ENCODE peak calls at places on chromosomes 3 and 15, in five cellular contexts. X is PC-3, K is MM.1S, U is GM23338, D is HCT116. F is an unnamed sample. For H4K20me1, the result is how much of the 10 kb centered on the place peaks cover.

GRCh38 chr3:55720614-55721013 is 233.5 kb upstream of the WNT5A start:
- DNase-seq in K (peak), D (no peak), X (peak), U (peak), F (peak)

GRCh38 chr3:172517859-172518466 is 5.3 kb downstream of the TNFSF10 start:
- DNase-seq in K (no peak), D (no peak), U (no peak), X (no peak), F (no peak)

GRCh38 chr3:138974467-138974866 is 27.4 kb downstream of the FOXL2NB start:
- DNase-seq in X (peak), D (no peak), U (no peak), K (no peak), F (no peak)

GRCh38 chr15:60744826-60745225 is 265.9 kb upstream of the ICE2 start:
- DNase-seq in U (no peak), X (no peak), D (no peak), K (no peak), F (no peak)

GRCh38 chr15:90584841-90585240 is 55.1 kb downstream of the CRTC3 start:
- DNase-seq in D (no peak), K (no peak), U (no peak), X (no peak), F (no peak)

GRCh38 chr3:75294124-75294523 is 370.0 kb upstream of the FRG2C start:
- DNase-seq in D (no peak), X (peak), K (peak), U (peak), F (no peak)

GRCh38 chr3:138456961-138457862 is 22.8 kb downstream of the ESYT3 start:
- DNase-seq in K (no peak), D (no peak), X (no peak), U (no peak), F (no peak)

GRCh38 chr3:144859057-144859626 is 887.5 kb downstream of the DIPK2A start:
- DNase-seq in U (peak), K (no peak), X (no peak), D (no peak), F (no peak)

GRCh38 chr3:65883614-65884013 is 155.1 kb downstream of the MAGI1 start:
- DNase-seq in X (peak), U (no peak), K (no peak), D (no peak), F (no peak)

GRCh38 chr3:116440196-116440595 is 5.1 kb downstream of the LSAMP start:
- DNase-seq in D (no peak), X (peak), K (no peak), U (no peak), F (no peak)

DNA sequence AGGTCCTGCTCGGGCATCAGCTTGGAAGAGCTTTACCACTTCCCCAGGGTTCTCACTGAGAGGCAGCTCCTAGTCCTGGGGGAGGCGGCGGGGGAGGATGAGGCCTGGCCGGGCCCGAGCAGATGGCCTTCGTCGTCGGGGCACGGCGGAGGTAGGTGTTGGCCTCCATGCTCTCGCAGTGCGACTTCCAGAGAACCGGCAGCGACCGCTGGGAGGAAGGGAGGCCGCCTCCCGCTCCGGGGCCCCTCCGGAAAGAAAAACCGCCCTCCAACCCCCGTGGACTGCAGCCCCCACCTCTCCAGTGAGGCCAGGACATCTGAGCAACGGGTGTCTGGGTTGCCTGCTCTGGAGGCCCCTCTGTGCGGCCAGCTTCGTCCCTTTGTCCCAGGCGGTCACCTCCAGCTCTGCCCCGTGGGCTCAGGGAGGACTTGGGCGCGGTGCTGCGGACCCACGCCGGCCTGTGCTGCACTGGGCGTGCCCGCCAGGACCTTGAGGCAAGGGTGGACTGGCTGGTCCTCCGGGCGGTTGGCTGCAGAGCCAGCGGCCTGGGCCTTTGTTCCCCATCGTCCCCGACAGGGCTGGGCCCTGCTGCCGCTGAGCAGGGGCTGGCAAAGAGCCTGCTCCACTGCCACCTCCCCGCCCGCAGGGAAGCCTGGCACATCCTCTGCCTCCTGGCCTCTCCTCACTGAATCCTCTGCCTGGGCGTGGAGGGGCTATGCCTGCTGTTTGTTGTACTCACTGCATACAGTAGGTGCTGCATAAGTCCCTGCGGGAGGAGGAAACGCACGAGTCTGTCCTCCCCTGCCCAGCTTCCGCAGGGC is 13.6 kb upstream of the GP9 start:
- DNase-seq in K (no peak), U (no peak), X (no peak), D (no peak), F (no peak)
- TF ChIP-seq EZH2phosphoT487 in K (no peak), U (no peak), X (no peak), D (no peak), F (no peak)

GRCh38 chr15:57026016-57026602 is 107.7 kb downstream of the TCF12 start:
- DNase-seq in X (no peak), D (no peak), U (no peak), K (no peak), F (no peak)

GRCh38 chr15:57027596-57027995 is 109.2 kb downstream of the TCF12 start:
- DNase-seq in U (no peak), K (no peak), X (no peak), D (no peak), F (no peak)

GRCh38 chr15:57030011-57030410 is 111.6 kb downstream of the TCF12 start:
- DNase-seq in X (no peak), D (no peak), U (no peak), K (no peak), F (no peak)

GRCh38 chr15:57025264-57025939 is 107.0 kb downstream of the TCF12 start:
- DNase-seq in D (no peak), X (peak), U (no peak), K (no peak), F (no peak)

DNA sequence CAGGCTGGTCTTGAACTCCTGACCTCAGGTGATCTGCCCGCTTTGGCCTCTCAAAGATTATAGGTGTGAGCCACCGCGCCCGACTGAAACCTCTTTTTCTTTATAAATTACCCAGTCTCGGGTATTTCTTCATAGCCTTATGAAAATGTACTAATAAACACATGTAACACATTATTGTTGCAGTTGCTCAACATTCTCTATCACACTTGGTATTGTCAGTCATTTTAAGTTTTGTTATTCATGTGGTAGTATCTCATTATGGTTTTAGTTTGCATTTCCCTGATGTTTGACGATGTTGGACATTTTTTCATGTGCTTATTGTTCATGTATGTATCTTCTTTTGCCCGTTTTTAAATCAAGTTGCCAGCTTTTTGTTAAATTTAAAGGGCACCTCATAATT is 109.7 kb downstream of the TCF12 start:
- DNase-seq in U (no peak), K (no peak), D (no peak), X (no peak), F (no peak)
- H4K20me1 ChIP-seq in U (under half), K (under half), D (under half), X (under half), F (under half)

GRCh38 chr3:67657192-67657591 is 2.8 kb upstream of the SUCLG2 start:
- DNase-seq in U (no peak), X (no peak), D (no peak), K (no peak), F (no peak)

GRCh38 chr3:67662733-67663132 is 8.3 kb upstream of the SUCLG2 start:
- DNase-seq in D (no peak), U (no peak), X (no peak), K (no peak), F (no peak)

GRCh38 chr3:67656614-67657013 is 2.2 kb upstream of the SUCLG2 start:
- DNase-seq in X (no peak), U (no peak), D (no peak), K (no peak), F (no peak)

GRCh38 chr3:67655364-67656121 is 1.1 kb upstream of the SUCLG2 start:
- DNase-seq in X (no peak), D (no peak), K (no peak), U (no peak), F (peak)

DNA sequence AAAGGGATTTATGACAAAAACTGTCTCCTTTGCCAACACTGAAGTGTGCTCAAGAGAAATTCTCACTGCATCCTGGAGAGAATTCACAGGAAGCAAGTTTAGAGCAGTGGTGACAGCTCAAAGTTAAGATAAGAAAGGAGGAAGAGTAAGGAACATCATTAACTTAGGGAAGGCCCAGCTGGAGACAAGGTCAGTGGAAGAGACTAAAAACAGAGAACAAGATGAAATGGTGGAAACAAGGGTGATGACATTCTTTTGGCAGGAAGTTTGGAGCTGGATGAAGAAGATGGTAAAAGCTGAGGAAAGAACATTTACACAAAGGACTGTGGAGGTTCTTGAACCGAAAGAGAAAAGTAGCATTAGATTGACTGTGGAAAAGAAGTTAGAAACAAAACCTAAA is 6.7 kb upstream of the SUCLG2 start:
- DNase-seq in K (no peak), D (no peak), X (no peak), U (no peak), F (no peak)
- TF ChIP-seq EZH2phosphoT487 in K (no peak), D (no peak), X (no peak), U (no peak), F (no peak)

DNA sequence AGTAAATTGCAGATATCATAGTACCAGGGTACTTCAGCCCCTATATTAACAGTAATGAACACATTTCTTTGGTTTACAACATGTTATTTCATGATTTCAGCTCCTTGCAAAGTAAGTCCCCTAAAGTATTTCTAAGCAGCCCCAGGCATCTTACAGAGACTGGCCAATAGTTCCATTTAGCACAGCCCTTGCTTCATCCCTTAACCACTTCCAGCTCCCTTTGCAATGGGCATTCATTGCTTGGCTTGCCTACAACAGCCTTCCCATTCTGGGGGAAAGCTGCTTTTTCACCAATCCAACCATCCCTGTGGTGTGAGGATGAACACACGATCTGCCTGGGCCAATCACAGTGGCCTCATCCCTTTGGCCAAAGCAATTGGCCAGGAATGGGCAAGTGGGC is 67.2 kb upstream of the XCR1 start:
- DNase-seq in X (no peak), U (no peak), D (no peak), K (no peak), F (no peak)
- H4K20me1 ChIP-seq in X (under half), U (under half), D (under half), K (under half), F (under half)